ENCODE peak calls at places on chromosomes 3 and 15, in five cellular contexts. Z, P, Q, N and I are unnamed samples.

GRCh38 chr3:44665173-44665572 is 16.6 kb downstream of the ZNF35 start:
- DNase-seq in Z (no peak), P (no peak), Q (no peak), N (no peak), I (no peak)

GRCh38 chr15:38507570-38507969 is 53.6 kb downstream of the FAM98B start:
- DNase-seq in Z (no peak), P (no peak), Q (no peak), N (no peak), I (no peak)

GRCh38 chr15:69893863-69894262 is 203.9 kb downstream of the TLE3 start:
- DNase-seq in Z (no peak), P (peak; percentile 35), Q (peak; percentile 48), N (no peak), I (no peak)

GRCh38 chr15:72740202-72740601 is 43.4 kb downstream of the ADPGK start:
- DNase-seq in Z (no peak), P (no peak), Q (no peak), N (no peak), I (no peak)

GRCh38 chr15:28169361-28169760 is 70.2 kb upstream of the OCA2 start:
- DNase-seq in Z (no peak), P (no peak), Q (no peak), N (no peak), I (no peak)

GRCh38 chr3:122903171-122903570 is 108.3 kb downstream of the SLC49A4 start:
- DNase-seq in Z (no peak), P (no peak), Q (no peak), N (no peak), I (no peak)

GRCh38 chr3:159126261-159127020 is 324.6 kb downstream of the MFSD1 start:
- DNase-seq in Z (no peak), P (no peak), Q (peak; percentile 8), N (peak; percentile 24), I (no peak)

GRCh38 chr3:33440328-33440577 is at the start of gene UBP1:
- DNase-seq in Z (peak; percentile 95), P (no peak), Q (no peak), N (no peak), I (no peak)

GRCh38 chr3:132554437-132554836 is 42.6 kb upstream of the ACKR4 start:
- DNase-seq in Z (no peak), P (no peak), Q (peak; percentile 42), N (no peak), I (no peak)

GRCh38 chr3:183828538-183828870 is 3.1 kb upstream of the MAP6D1 start:
- DNase-seq in Z (no peak), P (no peak), Q (no peak), N (no peak), I (no peak)

GRCh38 chr3:71753716-71754609 is at the start of gene GPR27:
- DNase-seq in Z (no peak), P (no peak), Q (no peak), N (no peak), I (no peak)

GRCh38 chr3:23600178-23600577 is 205.6 kb upstream of the UBE2E1 start:
- DNase-seq in Z (no peak), P (no peak), Q (peak; percentile 79), N (peak; percentile 62), I (no peak)

GRCh38 chr3:126518779-126519177 is 1.2 kb upstream of the UROC1 start:
- DNase-seq in Z (no peak), P (no peak), Q (no peak), N (no peak), I (no peak)

GRCh38 chr15:100934166-100934565 is 15.0 kb downstream of the LRRK1 start:
- DNase-seq in Z (no peak), P (no peak), Q (no peak), N (no peak), I (no peak)

GRCh38 chr15:48190932-48191573 is 412 bp upstream of the CTXN2 start:
- DNase-seq in Z (peak; percentile 48), P (peak; percentile 82), Q (peak; percentile 65), N (no peak), I (no peak)

DNA sequence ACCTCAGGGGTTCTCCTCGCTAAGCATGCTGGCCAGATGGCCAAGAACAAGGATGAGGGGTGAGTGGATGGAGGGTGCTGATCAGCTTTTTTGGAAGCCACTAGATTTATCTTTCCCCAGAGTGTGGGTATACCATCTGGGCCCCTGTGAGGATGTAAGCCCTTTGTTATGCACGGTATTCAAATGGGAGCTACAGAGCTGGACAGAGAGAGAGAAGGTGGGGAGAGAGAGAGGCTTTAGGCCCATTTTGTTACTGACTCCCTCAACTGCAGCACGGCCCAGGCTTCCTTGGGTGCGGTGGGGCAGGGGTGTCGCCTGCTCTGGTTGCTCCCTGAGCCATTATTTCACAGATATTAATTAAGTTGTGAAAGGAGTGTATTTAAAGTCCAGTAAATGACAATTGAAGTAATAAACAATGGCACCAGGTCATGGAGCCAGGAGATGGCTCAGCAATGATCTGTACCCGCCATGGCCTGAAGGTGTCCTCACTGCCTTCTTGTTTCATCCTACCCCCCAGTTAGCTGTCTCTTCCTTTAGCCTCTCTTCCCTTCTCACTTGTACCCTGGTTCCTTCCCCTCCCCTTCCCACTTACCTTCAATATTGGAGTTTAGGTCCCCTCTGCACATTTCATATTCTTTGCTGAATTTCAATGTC is 158.0 kb downstream of the CLSTN2 start:
- DNase-seq in Z (no peak), P (no peak), Q (no peak), N (no peak), I (no peak)
- TF ChIP-seq CTCF in Z (no peak), P (no peak), Q (no peak), N (no peak), I (peak; percentile 33)

DNA sequence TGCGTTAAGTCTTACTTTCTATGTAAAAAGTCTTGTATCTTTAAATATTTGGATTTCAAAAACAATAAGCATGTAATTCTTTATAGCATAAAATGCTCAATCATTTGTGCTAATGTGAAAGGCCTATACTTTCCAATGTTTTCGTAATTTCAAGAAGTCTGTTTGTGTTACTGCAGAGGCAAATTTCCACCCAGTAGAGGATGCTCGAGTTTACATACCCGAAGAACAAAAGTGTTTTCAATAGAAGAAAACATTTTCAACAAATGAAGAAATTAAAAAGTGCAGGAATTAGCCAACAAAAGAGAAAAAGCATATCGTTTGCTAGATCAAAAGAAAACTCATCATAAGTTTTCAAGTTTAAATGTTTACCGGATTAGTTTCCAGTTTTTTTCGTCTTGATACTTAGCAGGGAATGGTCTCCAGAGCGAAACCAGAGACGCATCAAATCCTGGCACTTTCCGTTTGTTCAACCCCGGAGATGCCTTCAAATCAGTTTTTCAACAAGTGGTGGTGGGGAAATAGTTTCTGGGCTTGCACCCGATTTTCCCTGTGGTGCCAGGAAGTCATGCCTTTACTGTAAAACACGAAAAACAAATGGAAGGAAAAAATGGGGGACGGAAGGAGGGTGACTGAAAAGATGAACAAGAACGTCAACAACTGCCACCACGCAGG is 1.0 kb downstream of the CGGBP1 start:
- DNase-seq in Z (no peak), P (no peak), Q (peak; percentile 6), N (no peak), I (no peak)
- TF ChIP-seq CTCF in Z (no peak), P (no peak), Q (peak; percentile 38), N (peak; percentile 35), I (no peak)

GRCh38 chr3:104943931-104944330 is 422.8 kb upstream of the ALCAM start:
- DNase-seq in Z (no peak), P (no peak), Q (no peak), N (no peak), I (no peak)

GRCh38 chr3:104941785-104942184 is 424.9 kb upstream of the ALCAM start:
- DNase-seq in Z (no peak), P (no peak), Q (no peak), N (no peak), I (no peak)

GRCh38 chr3:104933981-104934380 is 432.7 kb upstream of the ALCAM start:
- DNase-seq in Z (no peak), P (no peak), Q (no peak), N (no peak), I (no peak)

GRCh38 chr3:104939196-104939595 is 427.5 kb upstream of the ALCAM start:
- DNase-seq in Z (no peak), P (no peak), Q (no peak), N (no peak), I (no peak)
- TF ChIP-seq CTCF in Z (no peak), P (no peak), Q (no peak), N (peak; percentile 10), I (no peak)

GRCh38 chr15:99366013-99366412 is 114.7 kb downstream of the LRRC28 start:
- DNase-seq in Z (no peak), P (no peak), Q (no peak), N (no peak), I (no peak)

GRCh38 chr15:99359760-99360159 is 108.5 kb downstream of the LRRC28 start:
- DNase-seq in Z (no peak), P (no peak), Q (no peak), N (no peak), I (no peak)

GRCh38 chr15:99365232-99365631 is 114.0 kb downstream of the LRRC28 start:
- DNase-seq in Z (no peak), P (no peak), Q (no peak), N (no peak), I (no peak)

GRCh38 chr15:99361541-99362185 is 110.4 kb downstream of the LRRC28 start:
- DNase-seq in Z (no peak), P (no peak), Q (no peak), N (no peak), I (no peak)
- TF ChIP-seq CTCF in Z (no peak), P (peak; percentile 28), Q (peak; percentile 33), N (peak; percentile 52), I (peak; percentile 46)

GRCh38 chr3:117898722-117899121 is 1135.9 kb downstream of the IGSF11 start:
- DNase-seq in Z (no peak), P (no peak), Q (no peak), N (no peak), I (no peak)
- TF ChIP-seq CTCF in Z (no peak), P (peak; percentile 31), Q (peak; percentile 38), N (peak; percentile 34), I (peak; percentile 20)

GRCh38 chr3:173584093-173584833 is 186.7 kb downstream of the NLGN1 start:
- DNase-seq in Z (no peak), P (no peak), Q (peak; percentile 29), N (no peak), I (no peak)
- TF ChIP-seq CTCF in Z (no peak), P (peak; percentile 42), Q (peak; percentile 83), N (peak; percentile 82), I (peak; percentile 44)

GRCh38 chr3:77541203-77541922 is 501.5 kb downstream of the ROBO2 start:
- DNase-seq in Z (no peak), P (no peak), Q (no peak), N (no peak), I (no peak)

GRCh38 chr3:77535116-77535515 is 495.2 kb downstream of the ROBO2 start:
- DNase-seq in Z (no peak), P (no peak), Q (no peak), N (no peak), I (no peak)

GRCh38 chr3:77539014-77539413 is 499.1 kb downstream of the ROBO2 start:
- DNase-seq in Z (no peak), P (no peak), Q (no peak), N (no peak), I (no peak)

GRCh38 chr3:77539677-77540076 is 499.8 kb downstream of the ROBO2 start:
- DNase-seq in Z (no peak), P (no peak), Q (no peak), N (no peak), I (no peak)

GRCh38 chr3:77536038-77536775 is 496.3 kb downstream of the ROBO2 start:
- DNase-seq in Z (no peak), P (no peak), Q (no peak), N (no peak), I (no peak)
- TF ChIP-seq CTCF in Z (no peak), P (no peak), Q (no peak), N (no peak), I (no peak)

GRCh38 chr15:75517233-75517632 is 61.9 kb downstream of the PTPN9 start:
- DNase-seq in Z (no peak), P (no peak), Q (no peak), N (no peak), I (no peak)
- TF ChIP-seq CTCF in Z (no peak), P (no peak), Q (no peak), N (no peak), I (no peak)